ENCODE peak calls at places on chromosome 3, in ten cellular contexts. P is kidney tubule cell; X is NCI-H1694; S is HTR-8/SVneo; W is activated CD4-positive, alpha-beta memory T cell treated with anti-CD3 and anti-CD28 coated beads, Interleukin-2, amount 10 ng/mL, durations not matched to agents 7 days and 5 days; K is iPS-NIHi11; U is fibroblast of the conjunctiva; T is stimulated activated CD4-positive, alpha-beta T cell treated with anti-CD3 and anti-CD28 coated beads, Interleukin-4, amount 100 ng/mL, for 4 hours; M is glutamatergic neuron; Z is Calu3. C is an unnamed sample.

GRCh38 chr3:188664795-188665194 is 507.0 kb upstream of the TPRG1 start:
- DNase-seq in K (peak), X (no peak), U (no peak), M (no peak), W (peak), P (peak), T (no peak), Z (peak), S (peak), C (no peak)

GRCh38 chr3:9402410-9403228 is 5.2 kb downstream of the SETD5 start:
- DNase-seq in W (no peak), T (no peak), U (no peak), M (peak), S (no peak), K (peak), X (no peak), Z (peak), P (no peak), C (peak)

GRCh38 chr3:177563381-177563780 is 366.1 kb upstream of the TBL1XR1 start:
- DNase-seq in U (no peak), T (no peak), S (no peak), P (no peak), M (no peak), K (no peak), Z (no peak), X (no peak), W (no peak), C (no peak)

GRCh38 chr3:124318650-124319049 is 326.7 kb upstream of the ROPN1 start:
- DNase-seq in W (no peak), U (no peak), X (no peak), T (no peak), P (no peak), K (no peak), M (no peak), Z (no peak), S (no peak), C (no peak)

GRCh38 chr3:197454014-197454413 is 101.8 kb downstream of the BDH1 start:
- DNase-seq in M (no peak), T (no peak), P (peak), Z (peak), U (no peak), K (no peak), X (no peak), S (peak), W (no peak), C (peak)

GRCh38 chr3:81788044-81788443 is 26.6 kb upstream of the GBE1 start:
- DNase-seq in K (no peak), P (no peak), W (no peak), S (no peak), U (no peak), M (no peak), T (no peak), X (no peak), Z (no peak), C (no peak)

GRCh38 chr3:110478377-110479054 is 593.1 kb upstream of the NECTIN3 start:
- DNase-seq in M (no peak), S (no peak), U (no peak), X (no peak), P (no peak), T (no peak), Z (no peak), W (no peak), K (no peak), C (no peak)

GRCh38 chr3:63910873-63911272 is 1.3 kb downstream of the SCAANT1 start:
- DNase-seq in T (no peak), M (no peak), K (no peak), S (no peak), P (peak), X (no peak), Z (no peak), W (no peak), U (no peak), C (no peak)

GRCh38 chr3:76943058-76943457 is 96.8 kb upstream of the ROBO2 start:
- DNase-seq in T (no peak), U (no peak), S (no peak), Z (peak), M (no peak), P (peak), W (no peak), X (no peak), K (peak), C (peak)

GRCh38 chr3:124918524-124918923 is 16.0 kb downstream of the MUC13 start:
- DNase-seq in P (no peak), W (no peak), T (no peak), K (no peak), M (no peak), S (no peak), Z (no peak), X (no peak), U (no peak), C (no peak)

GRCh38 chr3:134065836-134066538 is 36.3 kb upstream of the SLCO2A1 start:
- DNase-seq in T (no peak), W (no peak), P (no peak), Z (no peak), X (no peak), K (no peak), M (no peak), U (no peak), S (no peak), C (no peak)

GRCh38 chr3:144287001-144287400 is 315.4 kb downstream of the DIPK2A start:
- DNase-seq in W (no peak), X (no peak), Z (no peak), S (no peak), U (no peak), T (no peak), K (no peak), M (no peak), P (no peak), C (no peak)

GRCh38 chr3:57234613-57235575 is 7.4 kb downstream of the APPL1 start:
- DNase-seq in X (no peak), P (no peak), W (no peak), K (no peak), S (no peak), U (no peak), Z (no peak), T (no peak), M (no peak), C (no peak)

C was measured in Caco-2.